ENCODE peak calls at places on chromosomes 16 and 17, in five cellular contexts. I is mesenchymal stem cell, M is neuronal stem cell, B is H9, K is mesendoderm. R is an unnamed sample.

GRCh38 chr17:5508855-5509254 is 22.5 kb downstream of the MIS12 start:
- DNase-seq in I (peak; percentile 51), M (peak; percentile 66), B (peak; percentile 77), K (peak; percentile 86), R (peak; percentile 70)

GRCh38 chr16:3454093-3454492 is 10.6 kb downstream of the NAA60 start:
- DNase-seq in I (no peak), M (no peak), B (peak; percentile 50), K (peak; percentile 92), R (peak; percentile 92)

GRCh38 chr17:16448490-16448889 is 33.1 kb downstream of the TRPV2 start:
- DNase-seq in I (no peak), M (no peak), B (no peak), K (no peak), R (no peak)

GRCh38 chr16:13120091-13120490 is 218.7 kb downstream of the SHISA9 start:
- DNase-seq in I (no peak), M (no peak), B (no peak), K (peak; percentile 69), R (no peak)

GRCh38 chr17:49573510-49574282 is 2.0 kb upstream of the NXPH3 start:
- DNase-seq in I (no peak), M (no peak), B (no peak), K (no peak), R (no peak)

GRCh38 chr17:12288007-12288406 is 267.3 kb downstream of the MAP2K4 start:
- DNase-seq in I (no peak), M (no peak), B (no peak), K (no peak), R (no peak)

GRCh38 chr17:82494236-82495055 is 25.1 kb upstream of the FOXK2 start:
- DNase-seq in I (peak; percentile 98), M (peak; percentile 87), B (peak; percentile 97), K (peak; percentile 99), R (peak; percentile 67)

GRCh38 chr17:39402279-39402889 is 958 bp upstream of the FBXL20 start:
- DNase-seq in I (peak; percentile 94), M (peak; percentile 92), B (peak; percentile 98), K (peak; percentile 98), R (peak; percentile 96)

GRCh38 chr16:35752012-35752772 is 2292.8 kb downstream of the TP53TG3F start:
- DNase-seq in I (no peak), M (no peak), B (no peak), K (no peak), R (no peak)

GRCh38 chr16:20314575-20314974 is 12.7 kb downstream of the GP2 start:
- DNase-seq in I (no peak), M (no peak), B (no peak), K (no peak), R (no peak)

GRCh38 chr17:36978810-36979584 is 30.2 kb downstream of the AATF start:
- DNase-seq in I (peak; percentile 24), M (peak; percentile 9), B (no peak), K (no peak), R (no peak)

GRCh38 chr16:29678691-29679267 is at the start of gene QPRT:
- DNase-seq in I (peak; percentile 90), M (peak; percentile 66), B (peak; percentile 95), K (peak; percentile 98), R (peak; percentile 64)

GRCh38 chr17:58660621-58661020 is 31.2 kb downstream of the TEX14 start:
- DNase-seq in I (no peak), M (no peak), B (no peak), K (no peak), R (peak; percentile 82)

GRCh38 chr17:61583242-61583641 is 7.8 kb downstream of the NACA2 start:
- DNase-seq in I (peak; percentile 69), M (no peak), B (no peak), K (peak; percentile 35), R (no peak)

GRCh38 chr16:67945392-67945933 is 1.5 kb upstream of the LCAT start:
- DNase-seq in I (no peak), M (no peak), B (no peak), K (no peak), R (no peak)

GRCh38 chr17:9529033-9529748 is 46.4 kb downstream of the STX8 start:
- DNase-seq in I (peak; percentile 53), M (no peak), B (no peak), K (peak; percentile 39), R (no peak)

GRCh38 chr17:76915840-76916510 is 47.8 kb downstream of the MGAT5B start:
- DNase-seq in I (no peak), M (no peak), B (no peak), K (no peak), R (no peak)

GRCh38 chr17:46940692-46941404 is 17.9 kb downstream of the GOSR2 start:
- DNase-seq in I (peak; percentile 80), M (peak; percentile 57), B (peak; percentile 92), K (peak; percentile 88), R (peak; percentile 59)

GRCh38 chr16:7688811-7689210 is 356.2 kb downstream of the RBFOX1 start:
- DNase-seq in I (no peak), M (no peak), B (no peak), K (peak; percentile 46), R (no peak)

GRCh38 chr17:57819273-57819672 is 30.6 kb downstream of the MRPS23 start:
- DNase-seq in I (peak; percentile 2), M (no peak), B (no peak), K (no peak), R (no peak)

GRCh38 chr16:760498-761343 is at the start of gene MSLN:
- DNase-seq in I (no peak), M (no peak), B (no peak), K (no peak), R (no peak)

GRCh38 chr17:70636517-70637133 is 467.3 kb downstream of the KCNJ2 start:
- DNase-seq in I (peak; percentile 58), M (peak; percentile 40), B (no peak), K (peak; percentile 30), R (no peak)

DNA sequence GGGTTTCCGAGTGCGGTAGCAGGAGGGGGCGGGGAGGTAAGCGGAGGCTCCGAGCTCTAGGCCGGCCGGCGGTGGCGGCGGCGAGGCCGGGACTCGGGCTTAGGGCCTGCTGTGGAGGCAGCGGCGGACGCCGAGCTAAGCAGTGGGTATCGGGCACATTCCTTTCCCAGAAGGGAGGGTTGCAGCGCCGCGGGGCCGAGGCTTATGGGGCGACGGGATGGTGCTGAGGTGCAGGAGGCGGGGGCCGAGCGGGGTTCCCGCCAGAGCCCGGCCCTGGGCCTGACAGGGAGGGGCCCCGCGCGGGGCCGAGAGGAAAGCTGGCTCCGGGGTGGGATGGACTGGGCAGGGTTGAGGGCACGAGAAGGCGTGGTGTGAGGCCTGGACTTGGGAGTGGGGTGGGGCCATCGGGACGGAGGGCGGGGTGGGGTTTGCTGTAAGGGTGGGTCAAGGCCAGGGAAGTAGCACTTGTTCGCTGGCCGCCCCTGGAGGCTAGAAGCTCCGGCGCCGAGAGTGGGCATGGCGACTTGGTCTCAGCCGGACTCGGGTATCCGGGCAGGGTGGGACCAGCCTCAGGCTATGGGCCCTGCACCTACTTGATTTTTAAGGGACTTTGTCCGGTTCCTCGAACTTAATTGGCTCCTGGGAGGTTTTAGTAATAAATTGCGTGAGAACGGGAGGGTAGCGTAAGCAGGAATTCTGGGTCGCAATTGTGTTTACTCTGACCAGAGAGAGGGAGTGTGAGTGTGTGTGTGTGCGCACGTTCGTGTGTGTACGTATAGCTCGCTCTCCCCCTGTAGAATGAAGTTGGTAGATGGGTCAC is at the start of gene NFE2L1:
- DNase-seq in I (peak; percentile 95), M (no peak), B (peak; percentile 95), K (peak; percentile 95), R (peak; percentile 66)
- H2BK120ac ChIP-seq in I (peak within 1 kb of the TSS; percentile 91), M (peak within 1 kb of the TSS; percentile 29), B (no peak within 1 kb of the TSS), K (peak within 1 kb of the TSS; percentile 90), R (peak within 1 kb of the TSS; percentile 100)

DNA sequence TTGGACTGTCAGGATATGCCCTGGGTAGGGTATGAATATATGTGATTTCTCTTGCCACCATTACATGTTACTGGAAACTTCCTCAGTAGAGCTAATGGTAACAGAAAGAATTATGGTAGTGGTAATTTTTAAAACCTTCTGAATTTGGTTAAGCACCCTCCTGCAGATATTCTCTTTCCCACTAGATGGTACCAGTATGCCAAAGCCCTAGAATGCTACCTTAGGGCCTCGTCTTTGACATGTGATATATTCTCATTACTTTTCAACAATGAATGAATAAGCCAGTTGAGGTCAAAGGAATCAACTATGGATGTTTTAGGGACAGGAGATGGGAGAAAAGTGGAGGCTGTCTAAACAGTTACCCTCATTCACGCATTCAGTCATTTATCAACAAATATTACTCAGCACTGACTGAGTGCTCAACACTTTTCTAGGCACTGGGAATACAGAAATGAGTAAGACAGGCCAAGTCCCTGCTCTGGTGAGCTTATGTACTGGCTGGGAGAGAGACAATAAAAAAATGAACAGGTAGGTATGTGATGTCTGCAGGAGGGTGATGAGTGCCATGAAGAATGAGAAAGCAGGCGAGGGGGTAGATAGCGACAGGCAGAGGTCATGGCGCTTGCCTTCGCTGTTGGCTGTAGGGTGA is 14.7 kb downstream of the CDH13 start:
- DNase-seq in I (peak; percentile 29), M (no peak), B (no peak), K (no peak), R (no peak)
- H2BK120ac ChIP-seq in I (no peak overlapping the region), M (no peak overlapping the region), B (no peak overlapping the region), K (no peak overlapping the region), R (no peak overlapping the region)

GRCh38 chr16:88323546-88324330 is 59.0 kb upstream of the ZNF469 start:
- DNase-seq in I (no peak), M (no peak), B (no peak), K (no peak), R (no peak)
- H2BK120ac ChIP-seq in I (no peak overlapping the region), M (no peak overlapping the region), B (no peak overlapping the region), K (no peak overlapping the region), R (no peak overlapping the region)

DNA sequence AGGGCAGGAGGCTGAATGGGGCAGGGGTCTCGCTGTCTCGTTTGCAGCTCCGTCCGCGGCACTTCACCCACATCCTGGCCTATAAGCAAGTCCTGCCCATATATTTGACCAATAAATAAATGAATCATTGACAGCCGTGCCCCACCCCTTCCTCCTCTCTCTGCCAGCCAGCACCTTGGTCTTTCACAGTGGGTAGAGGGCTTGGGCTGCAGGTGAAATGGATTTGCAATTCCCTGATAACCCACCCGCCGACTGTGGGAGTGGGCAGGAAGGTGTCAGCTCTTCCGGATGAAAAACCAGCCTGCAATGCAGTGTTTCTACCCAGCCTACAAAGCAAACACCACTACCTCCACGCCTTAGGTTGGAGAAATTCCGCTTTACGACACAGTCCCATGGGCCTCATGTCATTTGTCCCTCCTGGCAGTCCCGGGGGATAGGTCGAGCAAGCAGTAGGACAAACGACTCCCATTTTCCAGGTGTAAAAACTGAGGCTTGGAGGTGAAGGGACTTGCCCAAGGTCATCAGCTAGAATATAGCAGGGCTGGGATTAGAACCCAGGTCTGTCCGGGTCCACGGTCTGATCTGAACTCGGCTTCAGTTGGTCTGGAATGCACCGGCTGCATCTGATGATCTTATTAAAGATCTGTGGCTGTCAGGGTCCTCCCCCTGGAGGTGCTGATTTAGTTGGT is 79.0 kb downstream of the ABCC1 start:
- DNase-seq in I (no peak), M (no peak), B (no peak), K (no peak), R (no peak)
- H2BK120ac ChIP-seq in I (no peak overlapping the region), M (no peak overlapping the region), B (no peak overlapping the region), K (no peak overlapping the region), R (no peak overlapping the region)

GRCh38 chr17:18008496-18009268 is 30.3 kb downstream of the ATPAF2 start:
- DNase-seq in I (peak; percentile 14), M (no peak), B (no peak), K (peak; percentile 65), R (no peak)
- H2BK120ac ChIP-seq in I (no peak overlapping the region), M (no peak overlapping the region), B (no peak overlapping the region), K (no peak overlapping the region), R (no peak overlapping the region)

DNA sequence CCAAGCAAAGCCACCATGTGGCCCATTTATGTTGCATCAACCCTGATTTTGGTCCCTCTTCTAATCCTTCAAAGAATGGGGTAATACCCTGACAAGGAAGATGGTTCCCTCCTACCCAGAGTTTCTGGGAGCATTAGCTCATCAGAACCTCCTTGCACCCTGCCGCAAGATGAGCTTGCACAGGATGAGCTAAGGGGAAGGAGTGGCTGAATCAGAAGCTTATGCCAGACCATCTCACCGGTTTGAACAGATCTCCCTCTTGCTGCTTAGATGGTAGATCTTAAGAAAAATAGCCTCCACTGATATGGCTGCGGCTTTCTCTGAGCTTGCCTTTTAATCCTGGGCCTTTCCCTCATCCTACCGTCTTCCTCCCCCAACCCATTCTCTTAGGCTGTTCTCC is 175.1 kb downstream of the SOX9 start:
- DNase-seq in I (no peak), M (no peak), B (no peak), K (no peak), R (no peak)
- H2BK120ac ChIP-seq in I (no peak overlapping the region), M (no peak overlapping the region), B (no peak overlapping the region), K (no peak overlapping the region), R (no peak overlapping the region)